ENCODE peak calls at places on chromosome 4, in five cellular contexts. C, A, P, N and H are unnamed samples.
A peak's percentile ranks its signal among the peaks of the same experiment; 100 is the strongest.

GRCh38 chr4:96305030-96305429 is 465.1 kb downstream of the PDHA2 start:
- DNase-seq in P (no peak), N (no peak), C (no peak), A (no peak), H (no peak)

GRCh38 chr4:145299380-145300076 is 119.1 kb upstream of the OTUD4 start:
- DNase-seq in N (peak; percentile 67), A (no peak), C (no peak), P (no peak), H (no peak)

GRCh38 chr4:140296335-140296753 is 77.1 kb upstream of the SCOC start:
- DNase-seq in P (peak; percentile 77), C (peak; percentile 62), N (peak; percentile 92), A (peak; percentile 56), H (peak; percentile 51)

GRCh38 chr4:146900295-146900694 is 45.4 kb downstream of the TTC29 start:
- DNase-seq in A (no peak), N (no peak), C (no peak), P (no peak), H (no peak)

GRCh38 chr4:23900636-23901035 is 10.8 kb upstream of the PPARGC1A start:
- DNase-seq in P (no peak), N (no peak), C (no peak), A (no peak), H (no peak)

GRCh38 chr4:102994803-102995202 is 24.7 kb downstream of the SLC9B1 start:
- DNase-seq in P (no peak), A (no peak), C (no peak), N (no peak), H (no peak)

GRCh38 chr4:5365071-5366008 is 314.1 kb downstream of the STK32B start:
- DNase-seq in P (no peak), A (no peak), N (peak; percentile 78), C (no peak), H (no peak)

GRCh38 chr4:7886250-7886973 is 53.2 kb downstream of the AFAP1 start:
- DNase-seq in N (no peak), P (no peak), C (no peak), A (peak; percentile 64), H (no peak)

GRCh38 chr4:142846105-142846728 is at the start of gene INPP4B:
- DNase-seq in A (peak; percentile 57), N (peak; percentile 48), P (peak; percentile 19), C (peak; percentile 28), H (peak; percentile 53)

GRCh38 chr4:141391293-141391692 is 170.6 kb downstream of the ZNF330 start:
- DNase-seq in N (no peak), A (no peak), C (no peak), P (no peak), H (no peak)

GRCh38 chr4:121192500-121192899 is 28.4 kb upstream of the TNIP3 start:
- DNase-seq in P (no peak), N (peak; percentile 48), C (no peak), A (no peak), H (no peak)

GRCh38 chr4:146232131-146232722 is 17.9 kb downstream of the REELD1 start:
- DNase-seq in A (no peak), C (no peak), P (no peak), N (no peak), H (no peak)